ENCODE peak calls at places on chromosome 7, in four cellular contexts. N is A549, X is IMR-90, Z is GM12878. B is an unnamed sample.

GRCh38 chr7:23449941-23450340 is 20.4 kb downstream of the IGF2BP3 start:
- DNase-seq in X (no peak), Z (no peak), N (no peak), B (no peak)

GRCh38 chr7:30594540-30595460 is at the start of gene GARS1:
- DNase-seq in X (peak; percentile 92), Z (peak; percentile 55), N (peak; percentile 75), B (peak; percentile 77)

GRCh38 chr7:38242814-38243213 is 30.6 kb downstream of the TARP start:
- DNase-seq in N (no peak), Z (no peak), X (no peak), B (no peak)

GRCh38 chr7:80213814-80214213 is 79.2 kb downstream of the GNAI1 start:
- DNase-seq in X (no peak), Z (no peak), N (no peak), B (no peak)

GRCh38 chr7:23343806-23344500 is 44.8 kb downstream of the MALSU1 start:
- DNase-seq in Z (no peak), X (peak; percentile 67), N (no peak), B (no peak)

GRCh38 chr7:149785402-149785801 is 12.0 kb upstream of the ZNF467 start:
- DNase-seq in Z (no peak), N (no peak), X (no peak), B (no peak)

GRCh38 chr7:13104128-13104527 is 416.7 kb downstream of the ARL4A start:
- DNase-seq in X (no peak), N (no peak), Z (no peak), B (no peak)

GRCh38 chr7:2732959-2733584 is 45.1 kb downstream of the AMZ1 start:
- DNase-seq in N (no peak), X (peak; percentile 41), Z (no peak), B (peak; percentile 81)

GRCh38 chr7:46186131-46186530 is 265.1 kb upstream of the IGFBP3 start:
- DNase-seq in N (no peak), X (no peak), Z (no peak), B (no peak)

GRCh38 chr7:1298051-1298937 is 65.6 kb downstream of the UNCX start:
- DNase-seq in N (no peak), Z (no peak), X (no peak), B (no peak)

GRCh38 chr7:100483728-100484635 is at the start of gene NYAP1:
- DNase-seq in Z (no peak), N (peak; percentile 55), X (peak; percentile 27), B (peak; percentile 95)

GRCh38 chr7:18715988-18716387 is 220.4 kb downstream of the HDAC9 start:
- DNase-seq in Z (no peak), N (no peak), X (no peak), B (no peak)

GRCh38 chr7:99394188-99394502 is 14.3 kb downstream of the PDAP1 start:
- DNase-seq in N (no peak), Z (no peak), X (no peak), B (no peak)

GRCh38 chr7:140326116-140326928 is 72.0 kb downstream of the SLC37A3 start:
- DNase-seq in X (peak; percentile 73), N (peak; percentile 79), Z (no peak), B (peak; percentile 67)

GRCh38 chr7:50531928-50532327 is 33.3 kb downstream of the DDC start:
- DNase-seq in X (peak; percentile 45), Z (no peak), N (no peak), B (no peak)

GRCh38 chr7:14855033-14855794 is 47.3 kb downstream of the DGKB start:
- DNase-seq in N (no peak), Z (no peak), X (no peak), B (no peak)

GRCh38 chr7:16822029-16822428 is 17.2 kb upstream of the AGR2 start:
- DNase-seq in Z (no peak), N (no peak), X (no peak), B (no peak)

GRCh38 chr7:55571534-55572377 is 546 bp downstream of the VOPP1 start:
- DNase-seq in X (peak; percentile 22), Z (no peak), N (peak; percentile 71), B (peak; percentile 72)

GRCh38 chr7:70566659-70567058 is 565.3 kb upstream of the GALNT17 start:
- DNase-seq in N (no peak), Z (no peak), X (no peak), B (no peak)

GRCh38 chr7:121797283-121798037 is 75.5 kb upstream of the PTPRZ1 start:
- DNase-seq in Z (no peak), N (no peak), X (no peak), B (no peak)

GRCh38 chr7:3157541-3158287 is 114.0 kb upstream of the CARD11 start:
- DNase-seq in X (peak; percentile 6), N (no peak), Z (no peak), B (no peak)

GRCh38 chr7:102471791-102472125 is 7.0 kb downstream of the POLR2J start:
- DNase-seq in Z (no peak), N (no peak), X (no peak), B (no peak)

GRCh38 chr7:13749666-13750065 is 239.8 kb downstream of the ETV1 start:
- DNase-seq in N (no peak), Z (no peak), X (no peak), B (no peak)

GRCh38 chr7:158614695-158615094 is 27.1 kb upstream of the PTPRN2 start:
- DNase-seq in Z (no peak), N (no peak), X (peak; percentile 78), B (no peak)

GRCh38 chr7:101422361-101423195 is 59.9 kb downstream of the COL26A1 start:
- DNase-seq in Z (no peak), N (no peak), X (no peak), B (no peak)

GRCh38 chr7:142476077-142476476 is 218.2 kb upstream of the PRSS58 start:
- DNase-seq in N (no peak), X (no peak), Z (no peak), B (no peak)

GRCh38 chr7:19754521-19755116 is 18.8 kb downstream of the TMEM196 start:
- DNase-seq in N (no peak), Z (peak; percentile 15), X (peak; percentile 12), B (peak; percentile 34)

GRCh38 chr7:17983238-17984088 is 43.2 kb upstream of the SNX13 start:
- DNase-seq in N (no peak), Z (no peak), X (no peak), B (no peak)

GRCh38 chr7:128151646-128152045 is 89.4 kb upstream of the LEP start:
- DNase-seq in X (no peak), Z (no peak), N (no peak), B (no peak)

GRCh38 chr7:94298943-94299342 is 95.8 kb upstream of the COL1A2 start:
- DNase-seq in N (no peak), X (peak; percentile 83), Z (no peak), B (no peak)

GRCh38 chr7:46972205-46972604 is 609.7 kb downstream of the TNS3 start:
- DNase-seq in X (peak; percentile 82), N (no peak), Z (no peak), B (no peak)

GRCh38 chr7:131067220-131067619 is 260.5 kb upstream of the MKLN1 start:
- DNase-seq in X (no peak), Z (no peak), N (no peak), B (no peak)

GRCh38 chr7:55130554-55131198 is 111.9 kb downstream of the EGFR start:
- DNase-seq in Z (no peak), X (peak; percentile 97), N (no peak), B (no peak)

GRCh38 chr7:87213801-87214200 is 5.7 kb downstream of the TMEM243 start:
- DNase-seq in X (no peak), N (no peak), Z (no peak), B (no peak)

DNA sequence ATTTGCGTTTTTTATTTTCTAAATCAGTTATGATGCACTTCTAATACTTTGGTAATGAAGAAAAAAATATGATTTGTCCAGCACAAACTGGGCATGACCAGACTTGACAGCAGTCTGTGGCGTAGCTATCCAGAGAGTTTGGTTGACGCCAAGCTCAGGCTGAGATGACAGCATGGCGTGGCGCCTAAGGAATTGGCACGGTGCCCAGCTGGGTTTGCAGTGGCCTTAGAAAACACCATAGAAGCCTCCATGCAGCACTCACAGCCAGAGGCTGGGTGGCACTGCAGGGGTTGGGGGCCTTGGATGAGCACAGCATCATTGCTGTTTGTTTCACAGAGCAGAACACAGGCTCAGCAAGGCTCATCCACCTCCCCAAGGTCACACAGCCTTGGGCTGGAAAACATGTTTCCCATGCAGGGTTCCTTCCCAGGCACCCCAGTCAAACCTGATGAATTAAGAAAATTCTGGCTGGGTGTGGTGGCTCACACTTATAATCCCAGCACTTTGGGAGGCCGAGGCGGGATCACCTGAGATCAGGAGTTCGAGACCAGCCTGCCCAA is 88.9 kb downstream of the GTF2IRD1 start:
- DNase-seq in Z (no peak), N (no peak), X (no peak), B (no peak)
- TF ChIP-seq ELK1 in Z (no peak), N (no peak), X (no peak), B (no peak)

DNA sequence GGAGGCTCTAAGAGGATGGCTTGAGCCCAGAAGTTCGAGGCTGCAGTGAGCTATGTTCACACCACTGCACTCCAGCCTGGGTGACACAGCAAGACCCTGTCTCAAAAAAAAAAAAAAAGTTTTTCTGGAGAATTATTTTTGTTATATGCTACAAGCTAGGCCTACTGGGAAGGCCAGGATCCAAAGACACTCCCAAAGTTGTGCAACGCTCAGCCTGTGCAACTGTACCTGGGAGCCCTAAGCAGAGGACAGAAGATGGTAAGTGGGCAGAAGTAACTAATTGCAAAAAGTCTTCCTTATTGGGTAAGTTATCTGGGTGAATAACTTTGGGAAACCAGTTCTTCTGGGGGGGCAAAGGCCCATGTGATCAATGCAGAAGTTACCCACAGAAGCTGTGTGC is 17.3 kb downstream of the HIP1 start:
- DNase-seq in X (no peak), N (no peak), Z (no peak), B (no peak)
- TF ChIP-seq ELK1 in X (no peak), N (no peak), Z (no peak), B (no peak)

DNA sequence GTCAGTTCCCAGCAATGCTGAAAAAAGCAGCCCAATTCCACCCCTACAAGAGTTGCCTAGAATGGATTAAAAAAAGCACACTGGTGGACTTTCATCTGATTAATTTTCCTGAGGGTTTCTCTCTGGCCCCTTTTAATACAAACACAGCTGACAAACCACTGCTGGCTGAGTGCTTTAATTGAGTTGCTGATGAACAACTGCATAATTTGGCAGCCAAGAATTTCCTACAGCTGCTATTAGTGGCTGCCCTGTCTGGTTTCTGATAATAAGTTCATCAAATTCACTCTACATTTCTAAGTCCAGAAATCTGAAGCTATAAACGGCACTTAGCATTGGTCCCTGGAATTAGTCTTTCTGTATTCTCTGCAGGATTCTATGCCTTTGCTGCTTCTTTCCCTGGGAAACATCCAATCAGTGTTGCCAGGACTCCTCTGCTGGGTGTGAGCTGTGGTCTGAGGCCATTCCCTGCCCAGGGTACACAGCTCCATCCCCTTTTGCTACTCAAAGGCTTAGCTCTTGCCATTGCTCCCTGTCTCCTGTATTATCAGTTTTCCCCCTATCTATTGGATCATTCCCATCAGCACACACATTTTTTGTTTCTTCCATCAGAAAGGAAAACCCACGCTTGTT is 110.6 kb downstream of the LSM5 start:
- DNase-seq in X (no peak), N (no peak), Z (no peak), B (no peak)
- TF ChIP-seq ELK1 in X (no peak), N (no peak), Z (no peak), B (no peak)

GRCh38 chr7:21999896-22000295 is 54.2 kb upstream of the CDCA7L start:
- DNase-seq in Z (no peak), N (no peak), X (peak; percentile 13), B (no peak)
- TF ChIP-seq ELK1 in Z (no peak), N (no peak), X (no peak), B (no peak)

B was measured in K562.